ENCODE peak calls at places on chromosomes 5 and 9, in four cellular contexts. W is HT1080, Y is fibroblast of lung, J is hypothalamus. E is an unnamed sample.

GRCh38 chr5:671459-672328 is 21.5 kb downstream of the TPPP start:
- DNase-seq in W (peak), J (peak), Y (peak), E (peak)

GRCh38 chr9:131270171-131271015 is 5.9 kb downstream of the FAM78A start:
- DNase-seq in W (no peak), Y (no peak), J (no peak), E (no peak)

GRCh38 chr5:136098171-136098570 is 34.5 kb upstream of the SMAD5 start:
- DNase-seq in J (no peak), Y (no peak), W (no peak), E (no peak)

GRCh38 chr5:173802670-173803165 is 85.4 kb upstream of the CPEB4 start:
- DNase-seq in W (peak), J (no peak), Y (peak), E (peak)

GRCh38 chr9:114163517-114163924 is 8.2 kb downstream of the COL27A1 start:
- DNase-seq in W (no peak), Y (peak), J (no peak), E (peak)

GRCh38 chr9:122347348-122348287 is 23.2 kb upstream of the PTGS1 start:
- DNase-seq in Y (no peak), W (no peak), J (no peak), E (peak)

GRCh38 chr9:90099262-90099982 is 494.6 kb downstream of the GADD45G start:
- DNase-seq in W (no peak), J (no peak), Y (peak), E (no peak)

GRCh38 chr5:134864707-134865106 is 9.5 kb upstream of the TXNDC15 start:
- DNase-seq in W (no peak), Y (no peak), J (no peak), E (no peak)

GRCh38 chr5:154478752-154479159 is 729 bp upstream of the HAND1 start:
- DNase-seq in W (no peak), Y (no peak), J (no peak), E (no peak)

GRCh38 chr5:111782171-111782570 is 25.2 kb upstream of the NREP start:
- DNase-seq in J (no peak), Y (peak), W (no peak), E (peak)

GRCh38 chr9:134128727-134129679 is 6.9 kb upstream of the WDR5 start:
- DNase-seq in Y (no peak), W (no peak), J (no peak), E (no peak)

GRCh38 chr5:173833200-173833599 is 54.9 kb upstream of the CPEB4 start:
- DNase-seq in Y (no peak), J (no peak), W (no peak), E (no peak)

GRCh38 chr5:71905804-71906711 is 187.0 kb downstream of the CARTPT start:
- DNase-seq in Y (no peak), J (no peak), W (no peak), E (no peak)

GRCh38 chr9:86867658-86868313 is 79.5 kb downstream of the GAS1 start:
- DNase-seq in J (no peak), Y (no peak), W (no peak), E (no peak)

GRCh38 chr9:38035873-38036272 is 33.2 kb downstream of the SHB start:
- DNase-seq in J (no peak), Y (peak), W (peak), E (peak)

GRCh38 chr5:5165541-5166002 is 25.4 kb downstream of the ADAMTS16 start:
- DNase-seq in J (no peak), Y (no peak), W (peak), E (no peak)

GRCh38 chr9:114282507-114282906 is 40.4 kb upstream of the ORM1 start:
- DNase-seq in J (no peak), W (no peak), Y (no peak), E (no peak)

GRCh38 chr9:21017092-21017491 is 14.3 kb downstream of the HACD4 start:
- DNase-seq in W (peak), Y (peak), J (no peak), E (peak)

GRCh38 chr9:78103971-78104433 is 72.4 kb upstream of the GNAQ start:
- DNase-seq in Y (no peak), J (no peak), W (no peak), E (no peak)